ENCODE peak calls at places on chromosomes 2 and 18, in eight cellular contexts. K, U, R, Z, X, F, M and D are unnamed samples.

GRCh38 chr2:23388292-23388691 is 3.3 kb downstream of the KLHL29 start:
- DNase-seq in K (no peak), R (no peak), F (no peak), M (no peak), Z (no peak), U (no peak), X (no peak), D (no peak)

GRCh38 chr18:3283908-3284307 is 22.0 kb downstream of the MYL12B start:
- DNase-seq in Z (no peak), U (no peak), M (no peak), R (no peak), F (no peak), X (no peak), K (no peak), D (no peak)

GRCh38 chr2:60318544-60318943 is 234.9 kb downstream of the BCL11A start:
- DNase-seq in K (no peak), M (no peak), Z (no peak), R (no peak), X (no peak), U (no peak), F (no peak), D (no peak)

GRCh38 chr2:39435974-39436591 is 1.0 kb downstream of the MAP4K3 start:
- DNase-seq in M (peak; percentile 40), Z (no peak), R (no peak), U (peak; percentile 58), F (no peak), K (no peak), X (peak; percentile 70), D (no peak)

GRCh38 chr2:20747317-20747716 is 75.6 kb downstream of the LDAH start:
- DNase-seq in U (no peak), Z (no peak), K (no peak), M (no peak), X (peak; percentile 22), F (no peak), R (no peak), D (no peak)

GRCh38 chr2:73971722-73972121 is 13.0 kb upstream of the TET3 start:
- DNase-seq in Z (no peak), K (no peak), U (no peak), M (no peak), F (no peak), R (no peak), X (no peak), D (no peak)

GRCh38 chr2:160362521-160362920 is 131.1 kb downstream of the RBMS1 start:
- DNase-seq in X (no peak), K (no peak), F (no peak), M (no peak), Z (no peak), R (no peak), U (no peak), D (no peak)

GRCh38 chr2:42967959-42968674 is 175.7 kb upstream of the HAAO start:
- DNase-seq in Z (no peak), M (peak; percentile 67), X (peak; percentile 90), R (no peak), U (no peak), K (no peak), F (no peak), D (no peak)